ENCODE peak calls at places on chromosomes 11 and 22, in five cellular contexts. K is CD8-positive, alpha-beta T cell; Q is GM23338; S is left ventricle myocardium inferior; R is psoas muscle. U is an unnamed sample. For H3K27me3, the result is how much of the 10 kb centered on the place peaks cover.

GRCh38 chr11:44467931-44468330 is 97.5 kb upstream of the CD82 start:
- DNase-seq in R (no peak), S (no peak), Q (peak), K (no peak), U (no peak)

GRCh38 chr11:73366265-73366610 is 10.0 kb upstream of the RELT start:
- DNase-seq in K (no peak), Q (no peak), S (no peak), R (no peak), U (no peak)

GRCh38 chr11:85316967-85317366 is 310.2 kb downstream of the DLG2 start:
- DNase-seq in S (no peak), Q (no peak), R (no peak), K (no peak), U (no peak)

GRCh38 chr11:40537734-40538133 is 921.7 kb downstream of the LRRC4C start:
- DNase-seq in Q (peak), S (no peak), K (no peak), R (no peak), U (no peak)

GRCh38 chr22:41722496-41722895 is 23.2 kb downstream of the MEI1 start:
- DNase-seq in S (no peak), R (no peak), K (no peak), Q (no peak), U (no peak)

GRCh38 chr22:49548356-49549202 is 279.1 kb downstream of the BRD1 start:
- DNase-seq in S (no peak), Q (no peak), K (no peak), R (no peak), U (no peak)

GRCh38 chr11:82474876-82475275 is 258.8 kb downstream of the FAM181B start:
- DNase-seq in R (no peak), Q (no peak), S (no peak), K (no peak), U (no peak)

GRCh38 chr11:16611395-16612233 is 126.8 kb upstream of the C11orf58 start:
- DNase-seq in K (no peak), R (no peak), Q (peak), S (no peak), U (no peak)

GRCh38 chr22:21719024-21719423 is 16.6 kb downstream of the YPEL1 start:
- DNase-seq in K (no peak), Q (no peak), S (no peak), R (no peak), U (no peak)

GRCh38 chr22:24926849-24927579 is 19.5 kb downstream of the LHFPL7 start:
- DNase-seq in R (no peak), Q (no peak), K (no peak), S (no peak), U (peak)

GRCh38 chr11:66264893-66265292 is 3.5 kb upstream of the RAB1B start:
- DNase-seq in R (no peak), S (no peak), K (no peak), Q (peak), U (no peak)

GRCh38 chr22:48459259-48459658 is 1368.4 kb downstream of the BRD1 start:
- DNase-seq in S (no peak), K (no peak), R (no peak), Q (no peak), U (no peak)

GRCh38 chr11:94132152-94132558 is 3.5 kb downstream of the PANX1 start:
- DNase-seq in S (no peak), K (no peak), R (peak), Q (no peak), U (peak)

GRCh38 chr22:20024225-20025087 is 3.5 kb downstream of the TANGO2 start:
- DNase-seq in R (no peak), S (peak), K (no peak), Q (no peak), U (no peak)

GRCh38 chr11:79439430-79439892 is 1.4 kb downstream of the TENM4 start:
- DNase-seq in Q (no peak), S (no peak), K (no peak), R (no peak), U (no peak)

GRCh38 chr11:19342036-19342435 is 101.3 kb upstream of the E2F8 start:
- DNase-seq in R (no peak), K (no peak), S (no peak), Q (no peak), U (no peak)

GRCh38 chr11:35461917-35462316 is 42.6 kb upstream of the SLC1A2 start:
- DNase-seq in S (no peak), Q (no peak), K (no peak), R (no peak), U (no peak)
- TF ChIP-seq CTCF in S (no peak), Q (peak), K (no peak), R (no peak), U (no peak)

DNA sequence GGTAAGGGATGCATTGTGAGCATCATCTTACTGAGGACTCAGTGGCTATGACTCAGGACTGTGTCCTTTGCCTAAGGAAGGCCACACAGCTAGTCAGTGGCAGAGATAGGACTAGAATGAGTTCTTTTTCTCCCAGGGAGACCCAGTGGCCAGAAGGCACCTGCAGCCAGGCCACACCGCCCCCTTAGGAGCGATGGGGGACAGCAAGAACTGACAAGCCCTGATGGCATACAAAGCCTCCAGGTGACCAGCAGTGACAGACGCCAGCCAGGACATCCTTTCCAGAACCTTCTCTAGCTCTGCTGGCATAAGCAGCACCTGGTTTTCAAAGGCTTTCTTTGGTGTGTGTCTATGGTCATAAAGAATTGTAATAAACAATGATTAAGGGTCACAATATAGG is 240.1 kb downstream of the ST3GAL4 start:
- DNase-seq in Q (no peak), S (no peak), R (no peak), K (no peak), U (no peak)
- H3K27me3 ChIP-seq in Q (under half), S (half or more), R (under half), K (under half), U (under half)

GRCh38 chr11:117514256-117514655 is 186.6 kb downstream of the CEP164 start:
- DNase-seq in K (no peak), S (no peak), Q (no peak), R (no peak), U (no peak)

GRCh38 chr11:117517097-117517496 is 189.4 kb downstream of the CEP164 start:
- DNase-seq in Q (no peak), S (no peak), R (no peak), K (no peak), U (no peak)

GRCh38 chr11:117513666-117514065 is 186.0 kb downstream of the CEP164 start:
- DNase-seq in R (no peak), Q (no peak), S (no peak), K (no peak), U (no peak)

GRCh38 chr11:117518455-117518854 is 190.8 kb downstream of the CEP164 start:
- DNase-seq in R (no peak), S (no peak), Q (no peak), K (no peak), U (no peak)

DNA sequence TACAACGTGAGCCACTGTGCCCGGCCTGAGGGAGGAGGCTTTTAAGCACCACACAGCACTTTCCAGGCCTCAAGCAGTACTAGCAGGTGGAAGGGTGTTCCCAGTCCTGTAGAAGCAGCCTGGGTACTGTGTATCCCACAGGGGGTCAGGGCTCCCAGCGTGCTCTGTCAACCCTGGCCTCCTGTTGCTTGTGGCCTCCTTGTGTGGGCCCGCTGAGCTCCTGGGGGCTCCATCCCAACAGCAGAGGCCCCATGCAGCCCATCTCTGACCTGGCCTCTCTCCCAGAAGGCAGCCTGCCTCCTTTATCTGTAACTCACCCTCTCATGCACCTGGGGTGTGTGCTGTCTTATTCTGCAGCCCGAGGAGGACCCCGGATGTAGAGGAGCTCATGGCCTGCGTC is 188.2 kb downstream of the CEP164 start:
- DNase-seq in S (no peak), Q (no peak), K (no peak), R (no peak), U (no peak)
- H3K4me3 ChIP-seq in S (no peak), Q (no peak), K (no peak), R (no peak), U (no peak)

GRCh38 chr11:119641991-119642745 is 86.8 kb downstream of the NECTIN1 start:
- DNase-seq in S (no peak), Q (peak), R (no peak), K (no peak), U (peak)
- TF ChIP-seq CTCF in S (peak), Q (peak), R (peak), K (peak), U (peak)

GRCh38 chr22:39166547-39166946 is 14.1 kb upstream of the CBX7 start:
- DNase-seq in K (no peak), Q (no peak), S (no peak), R (no peak), U (no peak)

GRCh38 chr22:39171623-39172264 is 19.3 kb upstream of the CBX7 start:
- DNase-seq in K (no peak), S (no peak), R (no peak), Q (peak), U (no peak)

GRCh38 chr22:39170825-39171622 is 18.5 kb upstream of the CBX7 start:
- DNase-seq in Q (peak), S (peak), K (peak), R (peak), U (peak)

GRCh38 chr22:39173050-39173706 is 20.7 kb upstream of the CBX7 start:
- DNase-seq in S (no peak), R (no peak), K (no peak), Q (no peak), U (no peak)

GRCh38 chr22:39169797-39170466 is 17.5 kb upstream of the CBX7 start:
- DNase-seq in R (no peak), Q (no peak), S (no peak), K (no peak), U (no peak)
- H3K27me3 ChIP-seq in R (under half), Q (under half), S (under half), K (under half), U (under half)